ENCODE peak calls at places on chromosomes 6 and 20, in eight cellular contexts. Z, X, Y, V, A, D, H and N are unnamed samples. For H3K4me1, the result is how much of the 10 kb centered on the place peaks cover.

GRCh38 chr6:14165091-14165490 is 47.5 kb downstream of the CD83 start:
- DNase-seq in Z (no peak), X (no peak), Y (no peak), V (no peak), A (no peak), D (no peak), H (no peak), N (peak)

GRCh38 chr6:163120223-163120622 is 294.3 kb upstream of the QKI start:
- DNase-seq in Z (no peak), X (no peak), Y (no peak), V (no peak), A (peak), D (no peak), H (no peak), N (no peak)

GRCh38 chr20:23689399-23689690 is 507 bp upstream of the CST4 start:
- DNase-seq in Z (no peak), X (no peak), Y (no peak), V (no peak), A (no peak), D (no peak), H (no peak), N (no peak)

GRCh38 chr6:20056350-20056992 is 155.8 kb downstream of the MBOAT1 start:
- DNase-seq in Z (no peak), X (no peak), Y (no peak), V (no peak), A (peak), D (no peak), H (no peak), N (peak)

GRCh38 chr20:53898558-53898931 is 171.8 kb downstream of the BCAS1 start:
- DNase-seq in Z (no peak), X (no peak), Y (no peak), V (no peak), A (no peak), D (no peak), H (no peak), N (no peak)

GRCh38 chr6:40371095-40371494 is 216.1 kb downstream of the LRFN2 start:
- DNase-seq in Z (no peak), X (no peak), Y (no peak), V (no peak), A (no peak), D (no peak), H (no peak), N (no peak)

GRCh38 chr6:26243742-26244141 is 121.3 kb upstream of the BTN3A2 start:
- DNase-seq in Z (no peak), X (no peak), Y (no peak), V (no peak), A (no peak), D (no peak), H (no peak), N (no peak)

GRCh38 chr6:88183503-88183902 is 17.4 kb upstream of the CNR1 start:
- DNase-seq in Z (no peak), X (no peak), Y (no peak), V (no peak), A (no peak), D (no peak), H (no peak), N (no peak)

GRCh38 chr6:143225929-143226328 is 165.2 kb downstream of the AIG1 start:
- DNase-seq in Z (no peak), X (no peak), Y (no peak), V (no peak), A (peak), D (no peak), H (no peak), N (no peak)

GRCh38 chr6:84539122-84539856 is 225.1 kb downstream of the TBX18 start:
- DNase-seq in Z (no peak), X (no peak), Y (no peak), V (no peak), A (no peak), D (no peak), H (no peak), N (peak)

GRCh38 chr6:133467982-133468380 is 226.8 kb downstream of the EYA4 start:
- DNase-seq in Z (no peak), X (no peak), Y (no peak), V (no peak), A (no peak), D (no peak), H (no peak), N (peak)

DNA sequence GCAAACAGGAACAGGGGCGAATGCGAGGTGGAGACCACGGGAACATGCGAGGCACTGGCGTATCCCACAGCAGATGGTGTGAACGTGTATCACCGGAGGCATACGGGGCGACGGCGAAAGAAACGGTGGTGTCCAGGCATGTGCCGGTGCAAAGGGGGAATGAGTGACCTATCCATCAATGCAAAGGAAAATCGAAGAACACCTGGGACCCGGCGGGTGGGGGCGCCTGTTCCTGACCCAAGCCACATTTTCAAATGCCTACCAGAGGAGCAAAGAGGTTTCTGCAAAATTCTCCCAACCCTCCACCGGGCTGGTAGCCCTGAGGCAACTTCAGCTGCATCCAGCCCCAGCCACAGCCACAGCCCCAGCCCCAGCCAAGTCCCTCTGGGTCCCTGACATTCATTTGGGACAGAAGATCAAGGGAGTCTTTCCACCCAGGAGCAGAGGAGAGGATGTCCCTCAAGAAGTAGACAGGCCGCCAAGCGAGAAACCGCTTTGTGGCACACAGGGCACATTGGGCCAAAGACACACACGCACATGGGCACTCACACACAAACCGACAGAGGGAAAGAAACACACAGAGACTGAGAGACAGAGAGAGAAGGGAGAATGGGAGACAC is 164.0 kb upstream of the ZNF337 start:
- DNase-seq in Z (no peak), X (no peak), Y (no peak), V (peak), A (no peak), D (no peak), H (peak), N (no peak)
- H3K4me3 ChIP-seq in Z (no peak), X (no peak), Y (no peak), V (no peak), A (peak), D (no peak), H (no peak), N (no peak)

GRCh38 chr6:35231563-35231962 is 17.8 kb downstream of the SCUBE3 start:
- DNase-seq in Z (no peak), X (no peak), Y (no peak), V (no peak), A (no peak), D (no peak), H (peak), N (no peak)
- H3K27ac ChIP-seq in Z (no peak), X (no peak), Y (no peak), V (no peak), A (no peak), D (no peak), H (no peak), N (no peak)

GRCh38 chr20:540391-541201 is 3.0 kb downstream of the CSNK2A1 start:
- DNase-seq in Z (no peak), X (no peak), Y (no peak), V (no peak), A (peak), D (no peak), H (no peak), N (no peak)
- H3K4me1 ChIP-seq in Z (under half), X (under half), Y (half or more), V (half or more), A (half or more), D (under half), H (under half), N (under half)

GRCh38 chr6:154488802-154489437 is 21.6 kb downstream of the CNKSR3 start:
- DNase-seq in Z (no peak), X (no peak), Y (no peak), V (no peak), A (no peak), D (no peak), H (no peak), N (peak)
- H3K4me3 ChIP-seq in Z (no peak), X (no peak), Y (no peak), V (no peak), A (no peak), D (no peak), H (no peak), N (no peak)

GRCh38 chr20:1622450-1622849 is 2.6 kb upstream of the SIRPB1 start:
- DNase-seq in Z (peak), X (no peak), Y (no peak), V (no peak), A (peak), D (no peak), H (no peak), N (no peak)
- H3K27ac ChIP-seq in Z (peak), X (no peak), Y (no peak), V (no peak), A (no peak), D (no peak), H (no peak), N (no peak)

DNA sequence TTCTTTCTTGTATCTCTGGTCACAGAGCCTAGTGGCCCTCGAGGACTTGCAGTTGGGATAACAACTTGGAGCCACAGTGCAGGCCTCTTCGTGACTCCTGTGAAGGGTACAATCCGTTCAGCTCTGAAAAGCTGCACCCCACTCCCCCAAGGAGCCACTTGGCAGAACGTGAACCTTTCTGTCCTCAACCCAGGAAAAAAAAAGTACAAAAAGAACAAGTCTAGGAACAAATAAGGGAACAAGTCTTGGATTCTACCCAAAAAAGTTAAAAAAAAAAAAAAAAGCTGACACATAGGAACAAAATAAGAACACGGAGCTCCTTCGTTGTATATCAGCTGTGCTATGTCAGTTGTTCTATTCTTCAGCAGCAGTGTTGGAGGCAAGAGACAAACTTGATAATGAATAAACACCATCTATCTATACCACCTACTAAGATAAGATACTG is 77.9 kb upstream of the TULP1 start:
- DNase-seq in Z (no peak), X (peak), Y (no peak), V (peak), A (no peak), D (no peak), H (no peak), N (no peak)
- H3K4me1 ChIP-seq in Z (under half), X (under half), Y (half or more), V (half or more), A (under half), D (under half), H (under half), N (under half)